ENCODE peak calls at places on chromosomes 1 and 21, in six cellular contexts. Q is mucosa of descending colon; A is endothelial cell; N is GDM1; X is AML-193; M is stimulated activated CD8-positive, alpha-beta memory T cell treated with anti-CD3 and anti-CD28 coated beads, Interleukin-2, amount 100 ng/mL, for 48 hours. B is an unnamed sample.

GRCh38 chr1:171794085-171794484 is 12.6 kb downstream of the METTL13 start:
- DNase-seq in N (no peak), X (no peak), Q (no peak), A (no peak), M (peak; percentile 28), B (no peak)

GRCh38 chr21:28827422-28827821 is 165.3 kb downstream of the LTN1 start:
- DNase-seq in A (no peak), X (no peak), M (no peak), Q (no peak), N (no peak), B (no peak)

GRCh38 chr1:156707486-156708244 is 2.3 kb upstream of the CRABP2 start:
- DNase-seq in A (no peak), X (no peak), M (no peak), N (no peak), Q (no peak), B (no peak)

GRCh38 chr21:40952551-40953330 is 105.8 kb upstream of the DSCAM start:
- DNase-seq in M (no peak), N (no peak), X (no peak), A (no peak), Q (no peak), B (no peak)

GRCh38 chr1:54965624-54966340 is 14.6 kb upstream of the TMEM61 start:
- DNase-seq in Q (peak; percentile 54), X (peak; percentile 88), A (no peak), N (no peak), M (no peak), B (no peak)

GRCh38 chr1:86394416-86394815 is 1.7 kb downstream of the ODF2L start:
- DNase-seq in M (no peak), N (no peak), Q (no peak), X (no peak), A (no peak), B (no peak)

GRCh38 chr1:40944326-40944725 is 35.2 kb upstream of the CTPS1 start:
- DNase-seq in Q (peak; percentile 14), A (no peak), N (no peak), X (no peak), M (no peak), B (no peak)

GRCh38 chr21:41109174-41109573 is 58.8 kb upstream of the BACE2 start:
- DNase-seq in M (no peak), A (no peak), X (no peak), N (no peak), Q (no peak), B (no peak)

GRCh38 chr1:45769261-45769932 is 18.9 kb upstream of the IPP start:
- DNase-seq in X (no peak), M (no peak), Q (no peak), N (no peak), A (no peak), B (no peak)

GRCh38 chr1:119815361-119815760 is 4.1 kb upstream of the REG4 start:
- DNase-seq in N (no peak), A (no peak), X (no peak), Q (no peak), M (no peak), B (no peak)

GRCh38 chr1:54937469-54937868 is 43.0 kb upstream of the TMEM61 start:
- DNase-seq in M (no peak), A (no peak), Q (no peak), N (no peak), X (no peak), B (no peak)